ENCODE peak calls at places on chromosomes 12 and 14, in five cellular contexts. One of them, this sample, is unnamed. For H3K4me1, the result is how much of the 10 kb centered on the place peaks cover.

GRCh38 chr14:98868846-98869245 is 403.2 kb downstream of the BCL11B start:
- DNase-seq in small intestine: no peak
- DNase-seq in A673: no peak
- DNase-seq in breast epithelium: no peak
- DNase-seq in upper lobe of left lung: no peak
- DNase-seq in this sample: no peak

GRCh38 chr14:77023001-77023996 is 5.2 kb downstream of the IRF2BPL start:
- DNase-seq in small intestine: peak
- DNase-seq in A673: peak
- DNase-seq in breast epithelium: no peak
- DNase-seq in upper lobe of left lung: peak
- DNase-seq in this sample: no peak

GRCh38 chr14:67532998-67533753 is at the start of gene PLEKHH1:
- DNase-seq in small intestine: peak
- DNase-seq in A673: peak
- DNase-seq in breast epithelium: peak
- DNase-seq in upper lobe of left lung: peak
- DNase-seq in this sample: peak

GRCh38 chr14:93073833-93074769 is 41.6 kb downstream of the ITPK1 start:
- DNase-seq in small intestine: no peak
- DNase-seq in A673: peak
- DNase-seq in breast epithelium: peak
- DNase-seq in upper lobe of left lung: peak
- DNase-seq in this sample: no peak

GRCh38 chr12:115209230-115209629 is 525.3 kb upstream of the TBX3 start:
- DNase-seq in small intestine: no peak
- DNase-seq in A673: no peak
- DNase-seq in breast epithelium: no peak
- DNase-seq in upper lobe of left lung: no peak
- DNase-seq in this sample: no peak

GRCh38 chr14:93764211-93764659 is 24.1 kb downstream of the PRIMA1 start:
- DNase-seq in small intestine: peak
- DNase-seq in A673: no peak
- DNase-seq in breast epithelium: no peak
- DNase-seq in upper lobe of left lung: no peak
- DNase-seq in this sample: no peak

GRCh38 chr12:107225626-107226025 is 132.3 kb upstream of the CRY1 start:
- DNase-seq in small intestine: no peak
- DNase-seq in A673: no peak
- DNase-seq in breast epithelium: no peak
- DNase-seq in upper lobe of left lung: no peak
- DNase-seq in this sample: no peak

GRCh38 chr14:80751285-80751684 is 190.3 kb downstream of the CEP128 start:
- DNase-seq in small intestine: no peak
- DNase-seq in A673: no peak
- DNase-seq in breast epithelium: no peak
- DNase-seq in upper lobe of left lung: no peak
- DNase-seq in this sample: no peak

GRCh38 chr12:28425531-28425930 is 235.3 kb downstream of the CCDC91 start:
- DNase-seq in small intestine: peak
- DNase-seq in A673: no peak
- DNase-seq in breast epithelium: no peak
- DNase-seq in upper lobe of left lung: no peak
- DNase-seq in this sample: no peak

GRCh38 chr12:22900401-22900800 is 275.4 kb downstream of the ETNK1 start:
- DNase-seq in small intestine: no peak
- DNase-seq in A673: no peak
- DNase-seq in breast epithelium: no peak
- DNase-seq in upper lobe of left lung: no peak
- DNase-seq in this sample: no peak

GRCh38 chr14:77498984-77499527 is 440 bp upstream of the ISM2 start:
- DNase-seq in small intestine: peak
- DNase-seq in A673: no peak
- DNase-seq in breast epithelium: no peak
- DNase-seq in upper lobe of left lung: no peak
- DNase-seq in this sample: no peak

GRCh38 chr12:105724651-105725050 is 394.2 kb downstream of the C12orf75 start:
- DNase-seq in small intestine: no peak
- DNase-seq in A673: no peak
- DNase-seq in breast epithelium: no peak
- DNase-seq in upper lobe of left lung: no peak
- DNase-seq in this sample: no peak

GRCh38 chr14:74634964-74635363 is 22.9 kb upstream of the LTBP2 start:
- DNase-seq in small intestine: no peak
- DNase-seq in A673: no peak
- DNase-seq in breast epithelium: no peak
- DNase-seq in upper lobe of left lung: no peak
- DNase-seq in this sample: no peak

GRCh38 chr14:93059260-93059659 is 56.5 kb downstream of the ITPK1 start:
- DNase-seq in small intestine: no peak
- DNase-seq in A673: no peak
- DNase-seq in breast epithelium: no peak
- DNase-seq in upper lobe of left lung: no peak
- DNase-seq in this sample: no peak

GRCh38 chr14:22807432-22808087 is 7.7 kb downstream of the SLC7A7 start:
- DNase-seq in small intestine: peak
- DNase-seq in A673: no peak
- DNase-seq in breast epithelium: no peak
- DNase-seq in upper lobe of left lung: no peak
- DNase-seq in this sample: no peak

GRCh38 chr12:68317047-68317667 is 15.0 kb downstream of the MDM1 start:
- DNase-seq in small intestine: peak
- DNase-seq in A673: peak
- DNase-seq in breast epithelium: no peak
- DNase-seq in upper lobe of left lung: no peak
- DNase-seq in this sample: no peak

GRCh38 chr14:26286066-26286791 is 311.6 kb downstream of the NOVA1 start:
- DNase-seq in small intestine: no peak
- DNase-seq in A673: peak
- DNase-seq in breast epithelium: no peak
- DNase-seq in upper lobe of left lung: no peak
- DNase-seq in this sample: no peak

GRCh38 chr14:91202234-91202974 is 42.1 kb downstream of the GPR68 start:
- DNase-seq in small intestine: no peak
- DNase-seq in A673: peak
- DNase-seq in breast epithelium: no peak
- DNase-seq in upper lobe of left lung: peak
- DNase-seq in this sample: no peak

GRCh38 chr14:56797569-56798446 is 12.5 kb downstream of the OTX2 start:
- DNase-seq in small intestine: no peak
- DNase-seq in A673: no peak
- DNase-seq in breast epithelium: no peak
- DNase-seq in upper lobe of left lung: no peak
- DNase-seq in this sample: no peak

GRCh38 chr12:116517431-116518045 is 41.6 kb upstream of the MAP1LC3B2 start:
- DNase-seq in small intestine: no peak
- DNase-seq in A673: no peak
- DNase-seq in breast epithelium: no peak
- DNase-seq in upper lobe of left lung: no peak
- DNase-seq in this sample: no peak

GRCh38 chr14:68935761-68936209 is 43.3 kb downstream of the ACTN1 start:
- DNase-seq in small intestine: no peak
- DNase-seq in A673: no peak
- DNase-seq in breast epithelium: no peak
- DNase-seq in upper lobe of left lung: no peak
- DNase-seq in this sample: no peak

GRCh38 chr12:22231836-22232235 is 102.7 kb downstream of the ST8SIA1 start:
- DNase-seq in small intestine: no peak
- DNase-seq in A673: no peak
- DNase-seq in breast epithelium: no peak
- DNase-seq in upper lobe of left lung: no peak
- DNase-seq in this sample: no peak

GRCh38 chr14:51726166-51726899 is 74.6 kb downstream of the FRMD6 start:
- DNase-seq in small intestine: no peak
- DNase-seq in A673: no peak
- DNase-seq in breast epithelium: no peak
- DNase-seq in upper lobe of left lung: no peak
- DNase-seq in this sample: no peak

GRCh38 chr14:63174760-63175191 is 29.5 kb upstream of the RHOJ start:
- DNase-seq in small intestine: peak
- DNase-seq in A673: peak
- DNase-seq in breast epithelium: no peak
- DNase-seq in upper lobe of left lung: no peak
- DNase-seq in this sample: no peak

GRCh38 chr12:21169878-21170472 is 39.0 kb downstream of the SLCO1B1 start:
- DNase-seq in small intestine: peak
- DNase-seq in A673: peak
- DNase-seq in breast epithelium: no peak
- DNase-seq in upper lobe of left lung: peak
- DNase-seq in this sample: no peak

GRCh38 chr14:23645812-23646647 is 9.9 kb downstream of the DHRS2 start:
- DNase-seq in small intestine: no peak
- DNase-seq in A673: no peak
- DNase-seq in breast epithelium: no peak
- DNase-seq in upper lobe of left lung: no peak
- DNase-seq in this sample: peak

GRCh38 chr12:31521972-31522371 is 69.0 kb downstream of the DENND5B start:
- DNase-seq in small intestine: no peak
- DNase-seq in A673: no peak
- DNase-seq in breast epithelium: no peak
- DNase-seq in upper lobe of left lung: no peak
- DNase-seq in this sample: no peak

GRCh38 chr12:68796399-68796798 is 11.6 kb upstream of the MDM2 start:
- DNase-seq in small intestine: no peak
- DNase-seq in A673: no peak
- DNase-seq in breast epithelium: no peak
- DNase-seq in upper lobe of left lung: no peak
- DNase-seq in this sample: no peak

GRCh38 chr12:110015132-110015531 is 15.9 kb downstream of the ANKRD13A start:
- DNase-seq in small intestine: no peak
- DNase-seq in A673: no peak
- DNase-seq in breast epithelium: no peak
- DNase-seq in upper lobe of left lung: no peak
- DNase-seq in this sample: no peak

GRCh38 chr12:74111688-74112360 is 425.8 kb upstream of the ATXN7L3B start:
- DNase-seq in small intestine: no peak
- DNase-seq in A673: peak
- DNase-seq in breast epithelium: no peak
- DNase-seq in upper lobe of left lung: no peak
- DNase-seq in this sample: no peak

GRCh38 chr14:55846852-55847471 is 267.0 kb downstream of the KTN1 start:
- DNase-seq in small intestine: no peak
- DNase-seq in A673: peak
- DNase-seq in breast epithelium: no peak
- DNase-seq in upper lobe of left lung: no peak
- DNase-seq in this sample: peak

GRCh38 chr12:47824629-47825028 is 4.9 kb upstream of the HDAC7 start:
- DNase-seq in small intestine: no peak
- DNase-seq in A673: no peak
- DNase-seq in breast epithelium: no peak
- DNase-seq in upper lobe of left lung: no peak
- DNase-seq in this sample: no peak
- H3K4me3 ChIP-seq in small intestine: no peak
- H3K4me3 ChIP-seq in A673: no peak
- H3K4me3 ChIP-seq in breast epithelium: no peak
- H3K4me3 ChIP-seq in upper lobe of left lung: no peak
- H3K4me3 ChIP-seq in this sample: no peak

DNA sequence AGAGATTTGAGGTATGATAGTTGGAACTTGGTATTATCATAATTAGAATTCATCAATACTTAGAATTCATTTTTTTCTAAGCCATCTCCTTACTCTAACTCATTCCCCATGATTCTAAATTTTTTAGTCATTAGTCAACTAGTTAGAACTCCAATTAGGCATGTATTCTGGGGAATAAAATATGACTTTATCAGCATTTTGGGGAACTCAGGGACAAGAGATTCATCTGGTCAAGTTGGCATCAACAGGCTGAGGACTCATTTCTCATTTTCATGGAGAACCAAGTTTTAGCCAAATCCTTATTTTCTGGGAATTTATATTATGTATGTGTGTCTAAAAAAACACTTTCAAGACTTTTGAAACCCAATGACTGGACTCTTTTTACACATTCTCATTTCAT is 29.2 kb downstream of the DIP2B start:
- DNase-seq in small intestine: no peak
- DNase-seq in A673: no peak
- DNase-seq in breast epithelium: no peak
- DNase-seq in upper lobe of left lung: no peak
- DNase-seq in this sample: no peak
- H3K4me1 ChIP-seq in small intestine: under half
- H3K4me1 ChIP-seq in A673: under half
- H3K4me1 ChIP-seq in breast epithelium: under half
- H3K4me1 ChIP-seq in upper lobe of left lung: under half
- H3K4me1 ChIP-seq in this sample: under half

GRCh38 chr14:61322799-61323290 is 1.5 kb downstream of the PRKCH start:
- DNase-seq in small intestine: no peak
- DNase-seq in A673: no peak
- DNase-seq in breast epithelium: no peak
- DNase-seq in upper lobe of left lung: peak
- DNase-seq in this sample: no peak
- H3K27ac ChIP-seq in small intestine: peak
- H3K27ac ChIP-seq in A673: no peak
- H3K27ac ChIP-seq in breast epithelium: peak
- H3K27ac ChIP-seq in upper lobe of left lung: peak
- H3K27ac ChIP-seq in this sample: no peak

GRCh38 chr12:50751921-50752721 is 11.8 kb upstream of the ATF1 start:
- DNase-seq in small intestine: no peak
- DNase-seq in A673: no peak
- DNase-seq in breast epithelium: no peak
- DNase-seq in upper lobe of left lung: no peak
- DNase-seq in this sample: no peak

GRCh38 chr12:50747817-50748216 is 16.1 kb upstream of the ATF1 start:
- DNase-seq in small intestine: no peak
- DNase-seq in A673: no peak
- DNase-seq in breast epithelium: no peak
- DNase-seq in upper lobe of left lung: no peak
- DNase-seq in this sample: no peak

GRCh38 chr12:50750366-50750765 is 13.5 kb upstream of the ATF1 start:
- DNase-seq in small intestine: peak
- DNase-seq in A673: no peak
- DNase-seq in breast epithelium: no peak
- DNase-seq in upper lobe of left lung: no peak
- DNase-seq in this sample: no peak

GRCh38 chr12:50749459-50749882 is 14.4 kb upstream of the ATF1 start:
- DNase-seq in small intestine: no peak
- DNase-seq in A673: no peak
- DNase-seq in breast epithelium: no peak
- DNase-seq in upper lobe of left lung: no peak
- DNase-seq in this sample: no peak

DNA sequence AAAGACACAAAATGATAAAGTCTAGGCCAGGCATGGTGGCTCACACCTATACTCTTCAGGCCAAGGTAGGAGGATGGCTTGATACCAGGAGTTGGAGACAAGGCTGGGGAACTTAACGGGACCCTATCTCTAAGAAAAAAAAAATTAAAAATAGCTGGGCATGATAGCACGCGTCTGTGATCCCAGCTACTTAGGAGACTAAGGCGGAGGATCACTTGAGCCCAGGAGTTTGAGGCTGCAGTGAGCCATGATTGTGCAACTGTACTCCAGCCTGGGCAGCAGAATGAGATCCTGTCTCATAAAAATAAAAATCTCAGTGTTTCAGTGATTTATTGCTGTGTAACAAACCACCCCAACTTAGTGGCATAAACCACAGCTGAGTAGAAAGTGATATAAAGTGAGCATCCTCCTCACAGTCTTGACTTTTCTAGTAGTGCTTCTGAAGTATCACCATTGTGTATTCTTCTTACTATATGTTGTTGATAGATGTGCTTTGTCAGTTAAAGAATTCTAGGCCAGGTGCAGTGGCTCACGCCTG is 10.6 kb upstream of the ATF1 start:
- DNase-seq in small intestine: no peak
- DNase-seq in A673: no peak
- DNase-seq in breast epithelium: no peak
- DNase-seq in upper lobe of left lung: no peak
- DNase-seq in this sample: no peak
- H3K4me3 ChIP-seq in small intestine: no peak
- H3K4me3 ChIP-seq in A673: no peak
- H3K4me3 ChIP-seq in breast epithelium: no peak
- H3K4me3 ChIP-seq in upper lobe of left lung: no peak
- H3K4me3 ChIP-seq in this sample: no peak

This sample was measured in ascending aorta.